ENCODE peak calls at places on chromosomes 11 and 22, in nine cellular contexts. Z is sigmoid colon, O is OCI-LY7, G is brain microvascular endothelial cell, M is ovary, P is AG04450, I is right atrium auricular region, Q is heart left ventricle, Y is dorsolateral prefrontal cortex. L is an unnamed sample.
A peak's percentile ranks its signal among the peaks of the same experiment; 100 is the strongest.

GRCh38 chr11:40188848-40189247 is 1270.6 kb downstream of the LRRC4C start:
- DNase-seq in I (no peak), Y (no peak), P (no peak), Q (no peak), Z (no peak), G (no peak), M (no peak), O (no peak), L (no peak)

GRCh38 chr11:46055371-46055770 is 65.9 kb downstream of the PHF21A start:
- DNase-seq in P (peak; percentile 24), I (no peak), Q (no peak), Y (no peak), Z (no peak), M (no peak), G (peak; percentile 32), O (no peak), L (no peak)

GRCh38 chr11:77249427-77249826 is 52.1 kb downstream of the GDPD4 start:
- DNase-seq in G (no peak), O (no peak), Q (no peak), Z (no peak), M (no peak), Y (no peak), I (no peak), P (no peak), L (no peak)

GRCh38 chr22:30301995-30302809 is 12.9 kb upstream of the CASTOR1 start:
- DNase-seq in O (peak; percentile 67), Y (no peak), Q (peak; percentile 57), I (no peak), P (no peak), G (no peak), Z (peak; percentile 81), M (no peak), L (no peak)

GRCh38 chr11:127843483-127844396 is 743.6 kb downstream of the ETS1 start:
- DNase-seq in P (peak; percentile 29), M (peak; percentile 48), G (peak; percentile 79), Q (peak; percentile 60), Y (peak; percentile 75), O (peak; percentile 60), I (peak; percentile 64), Z (peak; percentile 69), L (no peak)

GRCh38 chr11:14852571-14853177 is 39.4 kb downstream of the CYP2R1 start:
- DNase-seq in G (no peak), Y (no peak), P (no peak), O (no peak), I (no peak), Q (no peak), M (no peak), Z (no peak), L (no peak)

GRCh38 chr11:43812471-43812870 is 68.2 kb upstream of the ALKBH3 start:
- DNase-seq in Q (no peak), P (no peak), I (no peak), G (no peak), Z (no peak), M (no peak), O (no peak), Y (no peak), L (no peak)

GRCh38 chr11:130653838-130654601 is 205.6 kb downstream of the ADAMTS15 start:
- DNase-seq in Q (peak; percentile 84), Y (no peak), O (no peak), P (no peak), Z (peak; percentile 86), M (peak; percentile 43), G (no peak), I (peak; percentile 84), L (peak; percentile 86)

GRCh38 chr22:43862074-43862881 is at the start of gene SULT4A1:
- DNase-seq in M (peak; percentile 29), P (no peak), Y (peak; percentile 59), Z (peak; percentile 62), Q (no peak), G (no peak), O (no peak), I (no peak), L (no peak)

GRCh38 chr11:74179234-74180126 is 8.4 kb downstream of the PPME1 start:
- DNase-seq in G (no peak), P (no peak), O (no peak), Q (no peak), Z (no peak), Y (no peak), M (no peak), I (no peak), L (no peak)

GRCh38 chr22:41636467-41636866 is 15.4 kb downstream of the XRCC6 start:
- DNase-seq in M (no peak), G (peak; percentile 33), Q (peak; percentile 26), Y (no peak), P (no peak), O (no peak), I (peak; percentile 62), Z (no peak), L (peak; percentile 69)

GRCh38 chr22:19626042-19626560 is 88.2 kb upstream of the SEPTIN5 start:
- DNase-seq in Z (peak; percentile 50), I (no peak), Q (no peak), O (no peak), Y (no peak), P (no peak), G (no peak), M (no peak), L (no peak)

GRCh38 chr11:47918882-47919495 is 61.4 kb upstream of the PTPRJ start:
- DNase-seq in P (no peak), Z (no peak), M (no peak), G (no peak), I (no peak), Q (no peak), Y (no peak), O (no peak), L (no peak)

GRCh38 chr11:612961-613300 is 2.8 kb downstream of the IRF7 start:
- DNase-seq in Z (no peak), Q (no peak), I (no peak), M (no peak), Y (no peak), O (no peak), G (no peak), P (no peak), L (no peak)

GRCh38 chr11:67286621-67287333 is 2.3 kb upstream of the ANKRD13D start:
- DNase-seq in O (peak; percentile 26), I (no peak), Q (no peak), Z (peak; percentile 74), M (peak; percentile 34), Y (no peak), P (no peak), G (no peak), L (no peak)

GRCh38 chr11:9002920-9003572 is 755 bp downstream of the NRIP3 start:
- DNase-seq in O (no peak), Y (no peak), M (no peak), Q (no peak), P (no peak), I (no peak), Z (no peak), G (no peak), L (no peak)

GRCh38 chr11:29306527-29306926 is 710.3 kb downstream of the KCNA4 start:
- DNase-seq in I (no peak), P (peak; percentile 70), Z (no peak), Q (no peak), G (peak; percentile 93), M (no peak), Y (no peak), O (no peak), L (no peak)

GRCh38 chr22:19688301-19689290 is 25.7 kb upstream of the SEPTIN5 start:
- DNase-seq in O (no peak), Y (no peak), P (no peak), Q (no peak), Z (no peak), G (no peak), M (no peak), I (no peak), L (no peak)

GRCh38 chr11:117371453-117371852 is 43.8 kb downstream of the CEP164 start:
- DNase-seq in I (no peak), G (no peak), O (no peak), P (no peak), M (no peak), Z (no peak), Y (no peak), Q (no peak), L (no peak)

GRCh38 chr11:118301600-118302195 is 2.8 kb upstream of the CD3E start:
- DNase-seq in P (no peak), Z (no peak), O (no peak), G (no peak), M (no peak), Q (no peak), Y (no peak), I (no peak), L (no peak)

GRCh38 chr11:59574467-59574866 is 41.1 kb downstream of the OSBP start:
- DNase-seq in Q (no peak), M (no peak), G (no peak), I (no peak), P (no peak), O (no peak), Z (no peak), Y (no peak), L (no peak)

GRCh38 chr22:48740086-48740730 is 1087.5 kb downstream of the BRD1 start:
- DNase-seq in M (no peak), G (no peak), Y (peak; percentile 43), I (no peak), O (no peak), Q (no peak), Z (peak; percentile 60), P (no peak), L (no peak)

DNA sequence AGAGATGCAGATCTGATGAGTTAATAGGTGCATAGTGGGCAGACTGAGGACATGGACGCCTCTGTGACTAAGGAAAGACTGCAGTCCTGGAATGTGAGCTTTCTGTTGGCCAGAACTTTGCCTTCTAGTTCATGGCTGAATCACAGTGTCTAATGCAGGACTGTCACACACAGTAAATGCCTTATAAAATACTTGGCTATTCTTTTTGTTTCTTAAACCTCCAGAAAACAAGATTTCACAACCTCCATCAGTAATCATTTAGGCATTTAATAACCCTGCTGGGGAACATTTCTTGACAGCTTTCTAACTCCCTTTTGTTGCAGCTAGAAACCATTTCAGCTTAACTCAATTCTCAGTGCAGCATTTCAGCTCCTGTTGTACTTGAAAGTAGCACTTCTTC is 335.8 kb upstream of the DDI1 start:
- DNase-seq in P (peak; percentile 13), I (no peak), Q (no peak), Z (no peak), Y (no peak), G (peak; percentile 63), O (no peak), M (no peak), L (no peak)
- H3K4me3 ChIP-seq in P (no peak overlapping the region), I (no peak overlapping the region), Q (no peak overlapping the region), Z (no peak overlapping the region), Y (no peak overlapping the region), G (no peak overlapping the region), O (no peak overlapping the region), M (no peak overlapping the region), L (no peak overlapping the region)

GRCh38 chr22:21861856-21862255 is 5.6 kb downstream of the MAPK1 start:
- DNase-seq in O (no peak), I (no peak), M (no peak), Y (no peak), Z (no peak), P (no peak), G (no peak), Q (no peak), L (no peak)
- H3K27ac ChIP-seq in O (no peak overlapping the region), I (no peak overlapping the region), M (no peak overlapping the region), Y (no peak overlapping the region), Z (no peak overlapping the region), P (no peak overlapping the region), G (peak overlapping the region; percentile 21), Q (no peak overlapping the region), L (no peak overlapping the region)

GRCh38 chr22:36946436-36947158 is 33.2 kb downstream of the CSF2RB start:
- DNase-seq in Q (no peak), Y (no peak), P (no peak), I (no peak), O (peak; percentile 17), Z (no peak), M (no peak), G (no peak), L (no peak)
- TF ChIP-seq CTCF in Q (no peak), Y (no peak), P (no peak), I (peak; percentile 17), O (peak; percentile 55), Z (no peak), M (no peak), G (peak; percentile 34), L (no peak)

GRCh38 chr22:17847360-17848078 is 73.2 kb upstream of the BID start:
- DNase-seq in O (no peak), G (no peak), I (no peak), Y (no peak), Q (no peak), P (no peak), Z (no peak), M (no peak), L (no peak)
- H3K4me3 ChIP-seq in O (no peak overlapping the region), G (no peak overlapping the region), I (no peak overlapping the region), Y (no peak overlapping the region), Q (no peak overlapping the region), P (no peak overlapping the region), Z (no peak overlapping the region), M (no peak overlapping the region), L (no peak overlapping the region)